ENCODE peak calls at places on chromosome 5, in ten cellular contexts. G is right atrium auricular region; S is astrocyte; J is colonic mucosa; K is endodermal cell; M is body of pancreas; E is thoracic aorta; H is heart right ventricle; O is CD4-positive, alpha-beta memory T cell; L is left lung. F is an unnamed sample. For H3K4me1, the result is how much of the 10 kb centered on the place peaks cover.

GRCh38 chr5:172090976-172091547 is 84.6 kb upstream of the FBXW11 start:
- DNase-seq in G (no peak), S (no peak), J (no peak), K (peak), M (no peak), E (no peak), H (no peak), O (no peak), L (no peak), F (no peak)

GRCh38 chr5:107522456-107522855 is 148.3 kb downstream of the EFNA5 start:
- DNase-seq in G (no peak), S (no peak), J (no peak), K (no peak), M (no peak), E (no peak), H (no peak), O (no peak), L (no peak), F (no peak)

GRCh38 chr5:33842456-33842855 is 49.3 kb downstream of the ADAMTS12 start:
- DNase-seq in G (no peak), S (no peak), J (no peak), K (no peak), M (no peak), E (no peak), H (no peak), O (no peak), L (no peak), F (no peak)

GRCh38 chr5:83530186-83530585 is 58.6 kb downstream of the VCAN start:
- DNase-seq in G (no peak), S (peak), J (no peak), K (no peak), M (no peak), E (no peak), H (no peak), O (no peak), L (no peak), F (no peak)

GRCh38 chr5:98397081-98397480 is 376.4 kb upstream of the RGMB start:
- DNase-seq in G (no peak), S (peak), J (no peak), K (no peak), M (no peak), E (no peak), H (no peak), O (no peak), L (no peak), F (no peak)

GRCh38 chr5:1975898-1976765 is 93.4 kb upstream of the IRX4 start:
- DNase-seq in G (no peak), S (no peak), J (no peak), K (no peak), M (no peak), E (no peak), H (no peak), O (no peak), L (no peak), F (no peak)

GRCh38 chr5:105350406-105351140 is 1788.0 kb upstream of the NUDT12 start:
- DNase-seq in G (no peak), S (no peak), J (no peak), K (no peak), M (no peak), E (no peak), H (no peak), O (no peak), L (no peak), F (no peak)

GRCh38 chr5:139251695-139252288 is 41.7 kb upstream of the MATR3 start:
- DNase-seq in G (no peak), S (peak), J (no peak), K (no peak), M (no peak), E (no peak), H (no peak), O (no peak), L (no peak), F (no peak)

GRCh38 chr5:9447691-9448090 is 98.2 kb downstream of the SEMA5A start:
- DNase-seq in G (no peak), S (no peak), J (no peak), K (no peak), M (no peak), E (no peak), H (no peak), O (no peak), L (no peak), F (no peak)

GRCh38 chr5:93461751-93462150 is 119.3 kb downstream of the NR2F1-AS1 start:
- DNase-seq in G (no peak), S (peak), J (no peak), K (no peak), M (no peak), E (no peak), H (no peak), O (no peak), L (no peak), F (no peak)

GRCh38 chr5:83473344-83474169 is 2.0 kb downstream of the VCAN start:
- DNase-seq in G (peak), S (peak), J (peak), K (peak), M (peak), E (peak), H (peak), O (peak), L (peak), F (peak)

GRCh38 chr5:90747175-90747574 is 188.6 kb downstream of the ADGRV1 start:
- DNase-seq in G (no peak), S (peak), J (no peak), K (no peak), M (no peak), E (no peak), H (no peak), O (no peak), L (no peak), F (no peak)

GRCh38 chr5:148179234-148179824 is 11.0 kb downstream of the SPINK14 start:
- DNase-seq in G (no peak), S (peak), J (peak), K (no peak), M (peak), E (no peak), H (peak), O (peak), L (no peak), F (no peak)

GRCh38 chr5:138491669-138492551 is 26.6 kb downstream of the EGR1 start:
- DNase-seq in G (peak), S (peak), J (peak), K (peak), M (peak), E (peak), H (peak), O (peak), L (peak), F (peak)

GRCh38 chr5:138160706-138161105 is 17.7 kb downstream of the BRD8 start:
- DNase-seq in G (no peak), S (no peak), J (no peak), K (no peak), M (no peak), E (no peak), H (no peak), O (no peak), L (no peak), F (no peak)

GRCh38 chr5:151772029-151772867 is 494 bp downstream of the G3BP1 start:
- DNase-seq in G (peak), S (peak), J (peak), K (peak), M (peak), E (no peak), H (peak), O (no peak), L (peak), F (no peak)

GRCh38 chr5:73540192-73540591 is 25.2 kb downstream of the ANKRA2 start:
- DNase-seq in G (no peak), S (peak), J (no peak), K (no peak), M (no peak), E (no peak), H (no peak), O (no peak), L (no peak), F (no peak)

DNA sequence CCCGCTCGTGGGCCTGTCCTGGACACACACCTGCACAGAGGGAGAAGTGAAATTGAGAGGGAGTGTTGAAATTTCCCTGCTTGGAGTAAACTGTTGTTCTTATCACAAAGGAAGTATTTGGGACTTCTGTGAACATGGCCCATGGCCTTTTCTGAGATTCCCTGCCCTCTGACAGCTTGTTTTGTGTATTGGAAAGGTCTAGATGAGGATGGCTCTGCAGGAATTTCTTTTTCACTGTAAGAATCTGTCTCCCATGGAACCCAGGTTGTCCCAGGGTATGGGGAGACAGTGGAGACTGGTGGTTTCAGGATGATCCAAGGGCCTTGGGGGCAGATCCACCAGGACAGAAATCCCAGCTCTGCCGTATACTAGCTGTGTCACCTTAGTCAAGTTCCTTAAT is 121.8 kb downstream of the ARHGAP26 start:
- DNase-seq in G (no peak), S (no peak), J (no peak), K (no peak), M (no peak), E (no peak), H (no peak), O (no peak), L (no peak), F (no peak)
- H3K4me1 ChIP-seq in G (under half), S (under half), J (under half), K (under half), M (under half), E (under half), H (under half), O (under half), L (under half), F (under half)

GRCh38 chr5:149493316-149493715 is 57.9 kb downstream of the CSNK1A1 start:
- DNase-seq in G (no peak), S (no peak), J (no peak), K (no peak), M (no peak), E (no peak), H (no peak), O (no peak), L (no peak), F (no peak)
- H3K4me1 ChIP-seq in G (under half), S (under half), J (under half), K (under half), M (under half), E (under half), H (under half), O (under half), L (under half), F (under half)

GRCh38 chr5:39394946-39395345 is 29.8 kb downstream of the DAB2 start:
- DNase-seq in G (no peak), S (peak), J (no peak), K (no peak), M (no peak), E (no peak), H (no peak), O (no peak), L (no peak), F (no peak)

GRCh38 chr5:39400711-39401385 is 23.9 kb downstream of the DAB2 start:
- DNase-seq in G (no peak), S (no peak), J (no peak), K (no peak), M (no peak), E (no peak), H (no peak), O (no peak), L (no peak), F (no peak)

GRCh38 chr5:39395521-39395920 is 29.3 kb downstream of the DAB2 start:
- DNase-seq in G (no peak), S (peak), J (no peak), K (no peak), M (no peak), E (no peak), H (no peak), O (no peak), L (no peak), F (no peak)

GRCh38 chr5:39399135-39400036 is 25.4 kb downstream of the DAB2 start:
- DNase-seq in G (no peak), S (peak), J (no peak), K (no peak), M (no peak), E (no peak), H (peak), O (no peak), L (no peak), F (no peak)
- H3K4me1 ChIP-seq in G (under half), S (under half), J (under half), K (under half), M (under half), E (under half), H (under half), O (under half), L (half or more), F (under half)

GRCh38 chr5:16700081-16700480 is 83.3 kb upstream of the RETREG1 start:
- DNase-seq in G (no peak), S (no peak), J (no peak), K (no peak), M (no peak), E (no peak), H (no peak), O (no peak), L (no peak), F (no peak)
- H3K4me1 ChIP-seq in G (under half), S (under half), J (under half), K (under half), M (under half), E (under half), H (under half), O (under half), L (under half), F (under half)

GRCh38 chr5:14807471-14807870 is 64.1 kb downstream of the ANKH start:
- DNase-seq in G (no peak), S (no peak), J (no peak), K (no peak), M (no peak), E (no peak), H (no peak), O (no peak), L (no peak), F (no peak)
- H3K4me1 ChIP-seq in G (under half), S (under half), J (under half), K (under half), M (under half), E (under half), H (under half), O (under half), L (under half), F (under half)

GRCh38 chr5:149771216-149771973 is 41.3 kb downstream of the PPARGC1B start:
- DNase-seq in G (no peak), S (no peak), J (peak), K (no peak), M (no peak), E (no peak), H (no peak), O (no peak), L (no peak), F (no peak)
- H3K4me1 ChIP-seq in G (under half), S (under half), J (under half), K (under half), M (under half), E (under half), H (half or more), O (under half), L (under half), F (under half)

GRCh38 chr5:80243567-80243966 is 12.3 kb downstream of the SERINC5 start:
- DNase-seq in G (no peak), S (no peak), J (no peak), K (no peak), M (no peak), E (no peak), H (no peak), O (no peak), L (no peak), F (no peak)
- H3K4me1 ChIP-seq in G (under half), S (under half), J (under half), K (under half), M (under half), E (under half), H (under half), O (half or more), L (under half), F (under half)

DNA sequence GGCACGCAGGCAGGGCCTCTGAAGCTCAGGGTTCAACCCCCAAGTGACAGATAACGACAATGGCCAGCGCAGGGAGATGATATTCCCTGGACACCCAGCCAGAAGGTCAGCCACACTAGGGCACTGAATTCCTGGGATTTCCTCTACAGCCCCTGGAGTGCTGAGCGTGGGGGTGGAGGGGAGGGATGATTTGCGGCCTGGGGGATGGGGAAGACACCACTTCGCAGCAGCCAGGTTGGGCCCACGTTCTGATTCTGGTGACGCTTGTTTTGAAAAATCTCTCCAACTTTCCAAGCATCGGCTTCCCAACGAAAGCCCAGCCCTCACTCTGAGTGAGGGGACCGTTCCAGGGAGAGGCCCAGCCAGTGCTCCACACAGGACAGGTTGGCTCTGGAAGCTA is 5.5 kb downstream of the GFPT2 start:
- DNase-seq in G (no peak), S (no peak), J (no peak), K (no peak), M (no peak), E (no peak), H (no peak), O (no peak), L (no peak), F (no peak)
- H3K4me1 ChIP-seq in G (under half), S (half or more), J (under half), K (under half), M (under half), E (under half), H (under half), O (under half), L (under half), F (under half)

GRCh38 chr5:136594416-136594815 is 229.1 kb upstream of the TRPC7 start:
- DNase-seq in G (no peak), S (no peak), J (no peak), K (no peak), M (no peak), E (no peak), H (no peak), O (no peak), L (no peak), F (no peak)

GRCh38 chr5:136586196-136586595 is 220.9 kb upstream of the TRPC7 start:
- DNase-seq in G (no peak), S (no peak), J (no peak), K (no peak), M (no peak), E (no peak), H (no peak), O (no peak), L (no peak), F (no peak)

GRCh38 chr5:136590581-136590980 is 225.2 kb upstream of the TRPC7 start:
- DNase-seq in G (no peak), S (no peak), J (no peak), K (no peak), M (no peak), E (no peak), H (no peak), O (no peak), L (no peak), F (no peak)
- H3K4me1 ChIP-seq in G (under half), S (under half), J (under half), K (under half), M (under half), E (under half), H (under half), O (under half), L (under half), F (under half)

GRCh38 chr5:77426670-77427069 is 65.4 kb downstream of the WDR41 start:
- DNase-seq in G (no peak), S (peak), J (no peak), K (no peak), M (no peak), E (no peak), H (no peak), O (no peak), L (no peak), F (no peak)

GRCh38 chr5:77428526-77428925 is 63.6 kb downstream of the WDR41 start:
- DNase-seq in G (no peak), S (no peak), J (no peak), K (no peak), M (no peak), E (no peak), H (no peak), O (no peak), L (no peak), F (no peak)

GRCh38 chr5:77425998-77426659 is 66.0 kb downstream of the WDR41 start:
- DNase-seq in G (no peak), S (no peak), J (no peak), K (no peak), M (no peak), E (no peak), H (no peak), O (no peak), L (no peak), F (no peak)

GRCh38 chr5:77425420-77425819 is 66.7 kb downstream of the WDR41 start:
- DNase-seq in G (no peak), S (no peak), J (no peak), K (no peak), M (no peak), E (no peak), H (no peak), O (no peak), L (no peak), F (no peak)

DNA sequence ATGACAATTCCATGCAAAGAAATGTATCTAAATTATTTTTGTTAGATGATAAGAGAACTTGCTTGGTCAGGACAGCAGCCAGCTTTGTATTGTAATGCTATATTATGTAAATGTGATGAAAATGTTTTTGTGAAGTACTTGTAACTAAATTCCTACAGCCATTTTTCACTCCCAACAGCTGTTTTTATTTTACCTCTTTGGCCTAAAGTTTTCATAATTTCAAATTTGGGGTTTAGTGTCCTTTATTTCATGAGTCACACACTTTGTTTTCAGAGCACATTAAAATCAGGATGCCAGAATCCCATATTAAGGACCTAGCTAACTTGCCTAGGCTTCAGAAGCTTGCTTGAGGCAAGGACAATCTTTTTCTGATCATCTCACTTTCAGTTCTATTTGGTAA is 64.1 kb downstream of the WDR41 start:
- DNase-seq in G (no peak), S (no peak), J (no peak), K (no peak), M (no peak), E (no peak), H (no peak), O (no peak), L (no peak), F (no peak)
- H3K4me1 ChIP-seq in G (under half), S (under half), J (under half), K (under half), M (under half), E (under half), H (under half), O (under half), L (under half), F (under half)

F was measured in RWPE2.